ENCODE peak calls at places on chromosomes 4 and X, in five cellular contexts. M is amygdala, Q is left ventricle myocardium superior, A is iPS-NIHi11, Y is left ventricle myocardium inferior. F is an unnamed sample.

GRCh38 chr4:137967480-137968190 is 274.5 kb downstream of the SLC7A11 start:
- DNase-seq in M (no peak), Y (no peak), Q (no peak), A (no peak), F (no peak)

GRCh38 chr4:66014146-66014765 is 344.0 kb upstream of the EPHA5 start:
- DNase-seq in A (peak), Q (no peak), Y (no peak), M (no peak), F (no peak)

GRCh38 chr4:78776031-78776728 is at the start of gene BMP2K:
- DNase-seq in A (peak), M (peak), Y (peak), Q (peak), F (peak)

GRCh38 chr4:2944882-2945526 is 18.2 kb downstream of the NOP14 start:
- DNase-seq in Q (no peak), M (no peak), Y (no peak), A (no peak), F (no peak)

GRCh38 chr4:128528793-128529553 is 241.4 kb upstream of the PGRMC2 start:
- DNase-seq in Q (no peak), A (peak), M (no peak), Y (no peak), F (no peak)

GRCh38 chr4:41024556-41025491 is 189.5 kb downstream of the APBB2 start:
- DNase-seq in M (no peak), Y (no peak), A (no peak), Q (no peak), F (no peak)

GRCh38 chrX:103608305-103608963 is 671 bp downstream of the TCEAL3 start:
- DNase-seq in Y (no peak), Q (peak), A (peak), M (no peak), F (no peak)

GRCh38 chrX:54481751-54482150 is 14.3 kb downstream of the FGD1 start:
- DNase-seq in Q (no peak), M (no peak), A (no peak), Y (no peak), F (no peak)

GRCh38 chrX:10612215-10612614 is 8.2 kb downstream of the MID1 start:
- DNase-seq in Q (no peak), M (no peak), A (no peak), Y (no peak), F (no peak)